ENCODE peak calls at places on chromosomes 12 and 14, in four cellular contexts. One of them, this sample, is unnamed.
A peak's percentile ranks its signal among the peaks of the same experiment; 100 is the strongest.

GRCh38 chr14:34623506-34623905 is 6.4 kb downstream of the SNX6 start:
- DNase-seq in testis: no peak
- DNase-seq in uterus: no peak
- DNase-seq in pancreas: no peak
- DNase-seq in this sample: peak; percentile 63

GRCh38 chr14:93909429-93910128 is 17.6 kb upstream of the FAM181A start:
- DNase-seq in uterus: no peak
- DNase-seq in pancreas: no peak
- DNase-seq in testis: no peak
- DNase-seq in this sample: no peak

GRCh38 chr14:56594428-56594827 is 14.8 kb downstream of the TMEM260 start:
- DNase-seq in uterus: no peak
- DNase-seq in testis: no peak
- DNase-seq in pancreas: no peak
- DNase-seq in this sample: no peak

GRCh38 chr12:123747309-123747708 is 14.8 kb upstream of the DNAH10 start:
- DNase-seq in pancreas: no peak
- DNase-seq in uterus: no peak
- DNase-seq in testis: no peak
- DNase-seq in this sample: no peak

GRCh38 chr12:128712622-128713021 is 111.1 kb downstream of the SLC15A4 start:
- DNase-seq in uterus: no peak
- DNase-seq in testis: no peak
- DNase-seq in pancreas: no peak
- DNase-seq in this sample: no peak

GRCh38 chr14:93531644-93532043 is 100.9 kb downstream of the UNC79 start:
- DNase-seq in testis: no peak
- DNase-seq in pancreas: no peak
- DNase-seq in uterus: no peak
- DNase-seq in this sample: no peak

GRCh38 chr12:63917864-63918742 is 73.6 kb downstream of the SRGAP1 start:
- DNase-seq in pancreas: no peak
- DNase-seq in testis: no peak
- DNase-seq in uterus: peak; percentile 33
- DNase-seq in this sample: peak; percentile 85

GRCh38 chr14:23661542-23661941 is 25.4 kb downstream of the DHRS2 start:
- DNase-seq in testis: no peak
- DNase-seq in pancreas: no peak
- DNase-seq in uterus: no peak
- DNase-seq in this sample: no peak

GRCh38 chr14:90273532-90273931 is 17.2 kb downstream of the PSMC1 start:
- DNase-seq in testis: peak; percentile 65
- DNase-seq in pancreas: no peak
- DNase-seq in uterus: peak; percentile 20
- DNase-seq in this sample: no peak

GRCh38 chr14:85300119-85300518 is 229.8 kb upstream of the FLRT2 start:
- DNase-seq in pancreas: no peak
- DNase-seq in uterus: no peak
- DNase-seq in testis: no peak
- DNase-seq in this sample: no peak

GRCh38 chr12:108635201-108635996 is 1.7 kb upstream of the SELPLG start:
- DNase-seq in uterus: no peak
- DNase-seq in pancreas: no peak
- DNase-seq in testis: no peak
- DNase-seq in this sample: peak; percentile 36

GRCh38 chr12:19236656-19237055 is 107.1 kb downstream of the PLEKHA5 start:
- DNase-seq in pancreas: no peak
- DNase-seq in testis: no peak
- DNase-seq in uterus: no peak
- DNase-seq in this sample: no peak

GRCh38 chr12:106301611-106302321 is 767 bp upstream of the TCP11L2 start:
- DNase-seq in pancreas: peak; percentile 85
- DNase-seq in testis: peak; percentile 51
- DNase-seq in uterus: peak; percentile 59
- DNase-seq in this sample: peak; percentile 97

GRCh38 chr12:89731614-89732013 is 23.0 kb upstream of the ATP2B1 start:
- DNase-seq in uterus: no peak
- DNase-seq in testis: no peak
- DNase-seq in pancreas: no peak
- DNase-seq in this sample: no peak

GRCh38 chr12:52836042-52836466 is 1.9 kb upstream of the KRT79 start:
- DNase-seq in uterus: no peak
- DNase-seq in testis: no peak
- DNase-seq in pancreas: no peak
- DNase-seq in this sample: no peak

GRCh38 chr12:111242190-111242589 is 126.7 kb downstream of the PHETA1 start:
- DNase-seq in pancreas: no peak
- DNase-seq in uterus: no peak
- DNase-seq in testis: no peak
- DNase-seq in this sample: no peak

GRCh38 chr12:103802586-103802886 is 38.5 kb downstream of the NT5DC3 start:
- DNase-seq in uterus: no peak
- DNase-seq in pancreas: no peak
- DNase-seq in testis: no peak
- DNase-seq in this sample: no peak

GRCh38 chr14:20690848-20691640 is 2.5 kb downstream of the ANG start:
- DNase-seq in uterus: peak; percentile 51
- DNase-seq in testis: peak; percentile 70
- DNase-seq in pancreas: no peak
- DNase-seq in this sample: peak; percentile 83

GRCh38 chr14:35234007-35234406 is 58.2 kb upstream of the PSMA6 start:
- DNase-seq in pancreas: no peak
- DNase-seq in testis: no peak
- DNase-seq in uterus: no peak
- DNase-seq in this sample: no peak

GRCh38 chr12:123934829-123935228 is 37.8 kb downstream of the CCDC92 start:
- DNase-seq in testis: no peak
- DNase-seq in pancreas: no peak
- DNase-seq in uterus: no peak
- DNase-seq in this sample: no peak

GRCh38 chr14:104363891-104364760 is 215.4 kb upstream of the C14orf180 start:
- DNase-seq in uterus: no peak
- DNase-seq in pancreas: peak; percentile 34
- DNase-seq in testis: no peak
- DNase-seq in this sample: no peak

GRCh38 chr12:92396647-92397258 is 251.1 kb upstream of the BTG1 start:
- DNase-seq in pancreas: no peak
- DNase-seq in uterus: peak; percentile 23
- DNase-seq in testis: no peak
- DNase-seq in this sample: no peak

GRCh38 chr14:63499701-63500250 is 43.4 kb downstream of the PPP2R5E start:
- DNase-seq in testis: no peak
- DNase-seq in uterus: no peak
- DNase-seq in pancreas: no peak
- DNase-seq in this sample: no peak

GRCh38 chr12:21891763-21892217 is 49.4 kb downstream of the ABCC9 start:
- DNase-seq in pancreas: no peak
- DNase-seq in testis: no peak
- DNase-seq in uterus: peak; percentile 75
- DNase-seq in this sample: no peak

GRCh38 chr14:106564058-106564643 is 1037.8 kb downstream of the TMEM121 start:
- DNase-seq in testis: peak; percentile 75
- DNase-seq in pancreas: no peak
- DNase-seq in uterus: no peak
- DNase-seq in this sample: peak; percentile 54

GRCh38 chr14:84523746-84524145 is 1006.2 kb upstream of the FLRT2 start:
- DNase-seq in uterus: no peak
- DNase-seq in pancreas: no peak
- DNase-seq in testis: no peak
- DNase-seq in this sample: no peak

GRCh38 chr12:26406391-26406790 is 211.0 kb downstream of the SSPN start:
- DNase-seq in pancreas: no peak
- DNase-seq in testis: no peak
- DNase-seq in uterus: no peak
- DNase-seq in this sample: no peak

GRCh38 chr12:31317471-31318397 is 8.2 kb downstream of the SINHCAF start:
- DNase-seq in pancreas: no peak
- DNase-seq in uterus: no peak
- DNase-seq in testis: no peak
- DNase-seq in this sample: peak; percentile 62

GRCh38 chr12:68888243-68888642 is 44.7 kb downstream of the CPM start:
- DNase-seq in testis: no peak
- DNase-seq in uterus: no peak
- DNase-seq in pancreas: no peak
- DNase-seq in this sample: no peak

GRCh38 chr12:126974779-126975178 is 1292.2 kb upstream of the TMEM132C start:
- DNase-seq in uterus: no peak
- DNase-seq in pancreas: no peak
- DNase-seq in testis: peak; percentile 82
- DNase-seq in this sample: no peak

GRCh38 chr12:3202734-3203446 is 125.7 kb downstream of the TSPAN9 start:
- DNase-seq in pancreas: peak; percentile 67
- DNase-seq in uterus: peak; percentile 67
- DNase-seq in testis: peak; percentile 72
- DNase-seq in this sample: peak; percentile 37

GRCh38 chr14:91417134-91417982 is at the start of gene CCDC88C:
- DNase-seq in testis: peak; percentile 73
- DNase-seq in pancreas: peak; percentile 90
- DNase-seq in uterus: peak; percentile 42
- DNase-seq in this sample: peak; percentile 80

GRCh38 chr14:91416744-91417133 is 881 bp downstream of the CCDC88C start:
- DNase-seq in uterus: no peak
- DNase-seq in pancreas: no peak
- DNase-seq in testis: peak; percentile 37
- DNase-seq in this sample: peak; percentile 55

GRCh38 chr14:91414475-91415342 is 2.9 kb downstream of the CCDC88C start:
- DNase-seq in uterus: no peak
- DNase-seq in testis: no peak
- DNase-seq in pancreas: no peak
- DNase-seq in this sample: peak; percentile 77

GRCh38 chr14:91417983-91418386 is 365 bp upstream of the CCDC88C start:
- DNase-seq in testis: peak; percentile 41
- DNase-seq in pancreas: no peak
- DNase-seq in uterus: no peak
- DNase-seq in this sample: peak; percentile 67

GRCh38 chr14:91415794-91416743 is 1.6 kb downstream of the CCDC88C start:
- DNase-seq in uterus: no peak
- DNase-seq in pancreas: no peak
- DNase-seq in testis: no peak
- DNase-seq in this sample: peak; percentile 74
- H3K27ac ChIP-seq in uterus: no peak overlapping the region
- H3K27ac ChIP-seq in pancreas: peak overlapping the region; percentile 51
- H3K27ac ChIP-seq in testis: no peak overlapping the region
- H3K27ac ChIP-seq in this sample: peak overlapping the region; percentile 63

DNA sequence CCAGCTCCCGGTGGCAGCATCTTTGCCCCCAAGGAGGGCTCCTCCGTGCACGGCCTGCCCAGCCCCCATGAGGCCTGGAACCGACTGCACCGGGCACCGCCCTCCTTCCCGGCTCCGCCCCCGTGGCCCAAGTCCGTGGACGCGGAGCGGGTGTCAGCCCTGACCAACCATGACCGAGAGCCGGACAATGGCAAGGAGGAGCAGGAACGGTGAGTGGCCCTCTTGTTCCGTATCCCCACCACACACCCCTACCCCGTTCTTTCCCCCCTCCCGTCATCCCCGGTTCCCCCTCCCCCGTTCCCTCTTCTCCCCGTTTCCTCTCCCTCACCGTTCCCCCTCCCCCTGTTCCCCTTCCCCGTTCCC is 28.3 kb downstream of the LRCOL1 start:
- DNase-seq in uterus: no peak
- DNase-seq in pancreas: no peak
- DNase-seq in testis: peak; percentile 63
- DNase-seq in this sample: no peak
- H3K4me3 ChIP-seq in uterus: peak overlapping the region; percentile 7
- H3K4me3 ChIP-seq in pancreas: no peak overlapping the region
- H3K4me3 ChIP-seq in testis: peak overlapping the region; percentile 53
- H3K4me3 ChIP-seq in this sample: no peak overlapping the region

DNA sequence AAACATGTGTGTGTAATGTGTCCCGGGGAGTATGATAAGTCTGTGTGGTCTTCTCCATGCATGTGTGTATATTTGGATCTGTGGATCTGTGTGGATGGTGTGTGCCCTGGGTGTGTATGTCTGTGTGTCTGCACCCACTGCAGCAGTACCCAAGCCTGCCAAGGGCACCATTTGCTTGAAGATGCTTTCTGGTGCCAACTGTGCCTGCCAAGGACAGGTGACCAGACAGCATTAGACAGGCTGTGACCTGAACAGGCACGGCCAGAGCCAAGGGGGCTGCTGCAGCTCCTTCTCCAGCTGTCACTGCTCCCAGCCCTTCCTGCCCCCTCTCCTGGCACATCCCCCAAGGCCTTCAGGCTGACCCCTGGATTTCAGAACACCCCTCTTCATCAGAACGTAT is 35.0 kb downstream of the DTX1 start:
- DNase-seq in testis: no peak
- DNase-seq in uterus: no peak
- DNase-seq in pancreas: no peak
- DNase-seq in this sample: no peak
- H3K27me3 ChIP-seq in testis: no peaks in the 10 kb centered on the region
- H3K27me3 ChIP-seq in uterus: no peaks in the 10 kb centered on the region
- H3K27me3 ChIP-seq in pancreas: no peaks in the 10 kb centered on the region
- H3K27me3 ChIP-seq in this sample: no peaks in the 10 kb centered on the region

GRCh38 chr14:76832503-76832988 is 6.3 kb downstream of the LRRC74A start:
- DNase-seq in testis: no peak
- DNase-seq in pancreas: no peak
- DNase-seq in uterus: no peak
- DNase-seq in this sample: no peak

GRCh38 chr14:76829016-76829365 is 2.8 kb downstream of the LRRC74A start:
- DNase-seq in uterus: no peak
- DNase-seq in testis: no peak
- DNase-seq in pancreas: no peak
- DNase-seq in this sample: no peak

GRCh38 chr14:76827696-76828301 is 1.6 kb downstream of the LRRC74A start:
- DNase-seq in uterus: peak; percentile 19
- DNase-seq in testis: no peak
- DNase-seq in pancreas: peak; percentile 65
- DNase-seq in this sample: no peak

GRCh38 chr14:76828339-76829015 is 2.3 kb downstream of the LRRC74A start:
- DNase-seq in uterus: no peak
- DNase-seq in pancreas: peak; percentile 90
- DNase-seq in testis: no peak
- DNase-seq in this sample: no peak

DNA sequence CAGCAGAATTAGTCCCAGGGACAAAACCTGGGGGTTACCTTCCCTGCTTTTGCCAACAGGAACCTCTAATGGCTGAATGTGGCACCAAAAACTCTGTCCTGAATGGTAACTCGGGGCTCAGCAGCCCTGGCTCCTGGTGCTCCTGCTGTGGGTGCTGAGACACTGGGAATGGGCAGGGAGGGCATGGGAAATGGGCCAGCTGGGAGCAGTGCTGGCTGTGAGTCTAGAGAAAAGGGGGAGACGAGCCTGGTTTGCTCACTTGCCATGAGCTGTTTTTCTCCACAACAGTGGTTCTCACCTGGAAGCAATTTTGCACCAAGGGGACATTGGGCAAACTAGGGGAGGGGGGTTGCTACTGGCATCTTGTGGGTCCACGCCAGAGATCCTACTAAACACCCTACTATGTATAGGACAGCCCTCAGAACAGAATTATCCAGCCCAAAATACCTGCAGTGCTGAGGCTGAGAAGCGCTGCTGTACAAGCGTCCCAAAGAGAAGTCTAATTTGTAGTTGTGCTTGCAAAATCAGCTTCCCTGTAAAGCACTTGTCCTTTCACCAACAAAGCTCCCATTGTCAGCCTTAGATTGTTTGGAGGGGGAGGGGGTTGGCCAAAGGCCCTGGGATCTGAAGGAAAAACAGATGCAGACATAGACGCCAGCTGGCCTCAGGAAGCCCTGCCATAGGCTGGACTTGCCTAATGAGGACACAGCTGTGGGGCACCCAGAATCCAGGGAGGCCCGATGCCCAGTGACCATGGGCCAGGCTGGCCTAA is 3.6 kb downstream of the LRRC74A start:
- DNase-seq in pancreas: peak; percentile 90
- DNase-seq in testis: peak; percentile 86
- DNase-seq in uterus: no peak
- DNase-seq in this sample: no peak
- H3K27ac ChIP-seq in pancreas: peak overlapping the region; percentile 92
- H3K27ac ChIP-seq in testis: no peak overlapping the region
- H3K27ac ChIP-seq in uterus: no peak overlapping the region
- H3K27ac ChIP-seq in this sample: no peak overlapping the region

This sample was measured in small intestine.